ENCODE peak calls at places on chromosomes 6 and 20, in six cellular contexts. One of them, this sample, is unnamed.

GRCh38 chr6:23305325-23305943 is 736.1 kb downstream of the HDGFL1 start:
- DNase-seq in mesenteric fat pad: no peak
- DNase-seq in GM10248: no peak
- DNase-seq in T-cell: no peak
- DNase-seq in activated CD8-positive, alpha-beta memory T cell treated with anti-CD3 and anti-CD28 coated beads for 48 hours: no peak
- DNase-seq in activated CD4-positive, alpha-beta T cell treated with anti-CD3 and anti-CD28 coated beads, Interleukin-2, amount 50 U/mL, for 1 hour: no peak
- DNase-seq in this sample: no peak

GRCh38 chr6:10749734-10750133 is 2.1 kb downstream of the TMEM14B start:
- DNase-seq in GM10248: no peak
- DNase-seq in activated CD8-positive, alpha-beta memory T cell treated with anti-CD3 and anti-CD28 coated beads for 48 hours: no peak
- DNase-seq in mesenteric fat pad: no peak
- DNase-seq in activated CD4-positive, alpha-beta T cell treated with anti-CD3 and anti-CD28 coated beads, Interleukin-2, amount 50 U/mL, for 1 hour: no peak
- DNase-seq in T-cell: no peak
- DNase-seq in this sample: no peak

GRCh38 chr20:3696200-3696599 is 14.4 kb upstream of the ADAM33 start:
- DNase-seq in activated CD8-positive, alpha-beta memory T cell treated with anti-CD3 and anti-CD28 coated beads for 48 hours: no peak
- DNase-seq in GM10248: no peak
- DNase-seq in activated CD4-positive, alpha-beta T cell treated with anti-CD3 and anti-CD28 coated beads, Interleukin-2, amount 50 U/mL, for 1 hour: no peak
- DNase-seq in mesenteric fat pad: no peak
- DNase-seq in T-cell: no peak
- DNase-seq in this sample: no peak

GRCh38 chr6:158071121-158072082 is 89.7 kb downstream of the SYNJ2 start:
- DNase-seq in T-cell: no peak
- DNase-seq in activated CD8-positive, alpha-beta memory T cell treated with anti-CD3 and anti-CD28 coated beads for 48 hours: no peak
- DNase-seq in activated CD4-positive, alpha-beta T cell treated with anti-CD3 and anti-CD28 coated beads, Interleukin-2, amount 50 U/mL, for 1 hour: no peak
- DNase-seq in GM10248: no peak
- DNase-seq in mesenteric fat pad: no peak
- DNase-seq in this sample: no peak

GRCh38 chr6:132687306-132687705 is 26.5 kb downstream of the VNN1 start:
- DNase-seq in mesenteric fat pad: no peak
- DNase-seq in GM10248: no peak
- DNase-seq in T-cell: no peak
- DNase-seq in activated CD8-positive, alpha-beta memory T cell treated with anti-CD3 and anti-CD28 coated beads for 48 hours: no peak
- DNase-seq in activated CD4-positive, alpha-beta T cell treated with anti-CD3 and anti-CD28 coated beads, Interleukin-2, amount 50 U/mL, for 1 hour: no peak
- DNase-seq in this sample: no peak

GRCh38 chr20:44038681-44039123 is 124.0 kb downstream of the TOX2 start:
- DNase-seq in mesenteric fat pad: peak
- DNase-seq in T-cell: no peak
- DNase-seq in GM10248: no peak
- DNase-seq in activated CD8-positive, alpha-beta memory T cell treated with anti-CD3 and anti-CD28 coated beads for 48 hours: no peak
- DNase-seq in activated CD4-positive, alpha-beta T cell treated with anti-CD3 and anti-CD28 coated beads, Interleukin-2, amount 50 U/mL, for 1 hour: no peak
- DNase-seq in this sample: no peak

GRCh38 chr20:22924036-22924737 is 110.9 kb upstream of the SSTR4 start:
- DNase-seq in activated CD8-positive, alpha-beta memory T cell treated with anti-CD3 and anti-CD28 coated beads for 48 hours: no peak
- DNase-seq in GM10248: no peak
- DNase-seq in activated CD4-positive, alpha-beta T cell treated with anti-CD3 and anti-CD28 coated beads, Interleukin-2, amount 50 U/mL, for 1 hour: no peak
- DNase-seq in mesenteric fat pad: no peak
- DNase-seq in T-cell: no peak
- DNase-seq in this sample: no peak

GRCh38 chr6:113529191-113529590 is 328.0 kb upstream of the MARCKS start:
- DNase-seq in mesenteric fat pad: no peak
- DNase-seq in GM10248: no peak
- DNase-seq in activated CD4-positive, alpha-beta T cell treated with anti-CD3 and anti-CD28 coated beads, Interleukin-2, amount 50 U/mL, for 1 hour: no peak
- DNase-seq in T-cell: no peak
- DNase-seq in activated CD8-positive, alpha-beta memory T cell treated with anti-CD3 and anti-CD28 coated beads for 48 hours: no peak
- DNase-seq in this sample: no peak

GRCh38 chr20:63062188-63063140 is 55.7 kb upstream of the BHLHE23 start:
- DNase-seq in mesenteric fat pad: peak
- DNase-seq in GM10248: no peak
- DNase-seq in activated CD8-positive, alpha-beta memory T cell treated with anti-CD3 and anti-CD28 coated beads for 48 hours: no peak
- DNase-seq in activated CD4-positive, alpha-beta T cell treated with anti-CD3 and anti-CD28 coated beads, Interleukin-2, amount 50 U/mL, for 1 hour: no peak
- DNase-seq in T-cell: no peak
- DNase-seq in this sample: no peak

GRCh38 chr6:90131614-90132423 is 164.8 kb downstream of the BACH2 start:
- DNase-seq in activated CD4-positive, alpha-beta T cell treated with anti-CD3 and anti-CD28 coated beads, Interleukin-2, amount 50 U/mL, for 1 hour: no peak
- DNase-seq in GM10248: no peak
- DNase-seq in activated CD8-positive, alpha-beta memory T cell treated with anti-CD3 and anti-CD28 coated beads for 48 hours: no peak
- DNase-seq in T-cell: no peak
- DNase-seq in mesenteric fat pad: no peak
- DNase-seq in this sample: no peak

GRCh38 chr6:2940010-2940850 is 31.1 kb downstream of the SERPINB6 start:
- DNase-seq in activated CD4-positive, alpha-beta T cell treated with anti-CD3 and anti-CD28 coated beads, Interleukin-2, amount 50 U/mL, for 1 hour: peak
- DNase-seq in mesenteric fat pad: peak
- DNase-seq in activated CD8-positive, alpha-beta memory T cell treated with anti-CD3 and anti-CD28 coated beads for 48 hours: peak
- DNase-seq in GM10248: peak
- DNase-seq in T-cell: peak
- DNase-seq in this sample: no peak